ENCODE peak calls at places on chromosomes 4 and X, in seven cellular contexts. O is AG09309, U is HT-29, S is GM03348, R is tibial artery, V is GM20000, I is fibroblast of mammary gland. E is an unnamed sample.

GRCh38 chr4:141759796-141760425 is 123.5 kb downstream of the IL15 start:
- DNase-seq in I (peak), R (no peak), O (no peak), S (peak), V (no peak), U (peak), E (peak)

GRCh38 chr4:123862812-123863211 is 466.2 kb downstream of the SPRY1 start:
- DNase-seq in I (no peak), U (no peak), S (no peak), V (no peak), R (no peak), O (no peak), E (peak)

GRCh38 chr4:56320293-56320692 is 67.0 kb downstream of the AASDH start:
- DNase-seq in S (no peak), O (no peak), V (no peak), R (no peak), U (no peak), I (peak), E (peak)

GRCh38 chr4:110361921-110362320 is 114.0 kb upstream of the ENPEP start:
- DNase-seq in O (no peak), V (no peak), R (no peak), U (no peak), I (peak), S (peak), E (peak)

GRCh38 chrX:48897157-48897620 is 379 bp downstream of the TIMM17B start:
- DNase-seq in O (no peak), R (peak), V (no peak), S (peak), U (peak), I (peak), E (peak)

GRCh38 chr4:107863850-107864371 is 39.2 kb downstream of the SGMS2 start:
- DNase-seq in S (no peak), I (peak), V (no peak), R (no peak), O (no peak), U (peak), E (peak)

GRCh38 chr4:71406459-71406963 is 67.7 kb downstream of the SLC4A4 start:
- DNase-seq in I (peak), O (no peak), S (peak), R (no peak), V (no peak), U (no peak), E (peak)

GRCh38 chr4:89300060-89300459 is 7.5 kb downstream of the GPRIN3 start:
- DNase-seq in S (no peak), I (no peak), R (no peak), V (no peak), U (no peak), O (no peak), E (no peak)

GRCh38 chrX:43909159-43909558 is 26.9 kb upstream of the MAOB start:
- DNase-seq in S (no peak), U (no peak), V (no peak), O (no peak), I (no peak), R (no peak), E (no peak)

GRCh38 chr4:156581693-156582092 is 389.9 kb downstream of the PDGFC start:
- DNase-seq in V (no peak), S (no peak), U (peak), O (no peak), I (no peak), R (no peak), E (no peak)

GRCh38 chr4:140300271-140300970 is 73.0 kb upstream of the SCOC start:
- DNase-seq in S (peak), O (peak), U (peak), V (no peak), I (peak), R (no peak), E (peak)

GRCh38 chr4:89400408-89401035 is 92.9 kb upstream of the GPRIN3 start:
- DNase-seq in U (no peak), O (no peak), I (no peak), V (no peak), S (no peak), R (no peak), E (no peak)

GRCh38 chr4:180641495-180641894 is 1601.7 kb upstream of the TENM3 start:
- DNase-seq in S (no peak), R (no peak), V (no peak), O (no peak), I (no peak), U (peak), E (no peak)

GRCh38 chrX:46770817-46771163 is 11.9 kb upstream of the SLC9A7 start:
- DNase-seq in R (no peak), O (peak), S (peak), I (peak), V (no peak), U (no peak), E (peak)

GRCh38 chr4:4374388-4375098 is 12.4 kb upstream of the NSG1 start:
- DNase-seq in U (no peak), I (no peak), O (no peak), S (no peak), R (no peak), V (no peak), E (no peak)

GRCh38 chrX:128287693-128288092 is 235.5 kb upstream of the ACTRT1 start:
- DNase-seq in I (no peak), U (no peak), O (no peak), S (no peak), R (no peak), V (no peak), E (peak)

GRCh38 chrX:154378059-154378798 is 866 bp upstream of the EMD start:
- DNase-seq in I (peak), V (peak), O (no peak), S (no peak), R (peak), U (peak), E (no peak)

GRCh38 chrX:46601283-46601682 is 27.7 kb downstream of the CHST7 start:
- DNase-seq in U (no peak), I (peak), O (no peak), V (no peak), R (no peak), S (no peak), E (no peak)

GRCh38 chrX:56803849-56804681 is 75.0 kb downstream of the NBDY start:
- DNase-seq in V (no peak), S (no peak), I (no peak), U (no peak), O (no peak), R (no peak), E (no peak)

GRCh38 chr4:152996672-152997071 is 60.5 kb downstream of the FHDC1 start:
- DNase-seq in U (no peak), I (no peak), O (no peak), R (no peak), V (no peak), S (no peak), E (no peak)

E was measured in foreskin keratinocyte.